ENCODE peak calls at places on chromosome 10, in four cellular contexts. One of them, this sample, is unnamed.

GRCh38 chr10:66564341-66564740 is 361.5 kb upstream of the LRRTM3 start:
- DNase-seq in heart left ventricle: no peak
- DNase-seq in mesendoderm: no peak
- DNase-seq in MCF 10A: peak
- DNase-seq in this sample: no peak

GRCh38 chr10:102718220-102718619 is 3.8 kb downstream of the SFXN2 start:
- DNase-seq in heart left ventricle: peak
- DNase-seq in mesendoderm: peak
- DNase-seq in MCF 10A: no peak
- DNase-seq in this sample: no peak

GRCh38 chr10:102545997-102546396 is 42.2 kb downstream of the SUFU start:
- DNase-seq in heart left ventricle: no peak
- DNase-seq in mesendoderm: no peak
- DNase-seq in MCF 10A: no peak
- DNase-seq in this sample: no peak

GRCh38 chr10:5737352-5737751 is 52.7 kb downstream of the TASOR2 start:
- DNase-seq in heart left ventricle: no peak
- DNase-seq in mesendoderm: peak
- DNase-seq in MCF 10A: no peak
- DNase-seq in this sample: no peak

GRCh38 chr10:117477961-117478670 is 64.4 kb upstream of the EMX2 start:
- DNase-seq in heart left ventricle: no peak
- DNase-seq in mesendoderm: peak
- DNase-seq in MCF 10A: peak
- DNase-seq in this sample: peak

GRCh38 chr10:29158066-29158465 is 130.8 kb upstream of the LYZL1 start:
- DNase-seq in heart left ventricle: no peak
- DNase-seq in mesendoderm: no peak
- DNase-seq in MCF 10A: no peak
- DNase-seq in this sample: no peak

GRCh38 chr10:85696893-85697292 is 669.7 kb downstream of the GRID1 start:
- DNase-seq in heart left ventricle: no peak
- DNase-seq in mesendoderm: no peak
- DNase-seq in MCF 10A: no peak
- DNase-seq in this sample: no peak

GRCh38 chr10:126787201-126787600 is 116.7 kb upstream of the C10orf90 start:
- DNase-seq in heart left ventricle: no peak
- DNase-seq in mesendoderm: no peak
- DNase-seq in MCF 10A: no peak
- DNase-seq in this sample: no peak

GRCh38 chr10:122420624-122421007 is 33.8 kb upstream of the ARMS2 start:
- DNase-seq in heart left ventricle: no peak
- DNase-seq in mesendoderm: no peak
- DNase-seq in MCF 10A: no peak
- DNase-seq in this sample: no peak

GRCh38 chr10:44899450-44900080 is 11.6 kb upstream of the TMEM72 start:
- DNase-seq in heart left ventricle: no peak
- DNase-seq in mesendoderm: no peak
- DNase-seq in MCF 10A: no peak
- DNase-seq in this sample: no peak

GRCh38 chr10:72727128-72727527 is 35.2 kb downstream of the MCU start:
- DNase-seq in heart left ventricle: no peak
- DNase-seq in mesendoderm: peak
- DNase-seq in MCF 10A: no peak
- DNase-seq in this sample: no peak

GRCh38 chr10:11082551-11082950 is 64.9 kb downstream of the CELF2 start:
- DNase-seq in heart left ventricle: no peak
- DNase-seq in mesendoderm: no peak
- DNase-seq in MCF 10A: no peak
- DNase-seq in this sample: no peak

GRCh38 chr10:13971586-13972475 is 358.9 kb downstream of the FRMD4A start:
- DNase-seq in heart left ventricle: no peak
- DNase-seq in mesendoderm: peak
- DNase-seq in MCF 10A: no peak
- DNase-seq in this sample: peak

GRCh38 chr10:61890881-61891409 is 10.6 kb upstream of the ARID5B start:
- DNase-seq in heart left ventricle: no peak
- DNase-seq in mesendoderm: no peak
- DNase-seq in MCF 10A: no peak
- DNase-seq in this sample: no peak

GRCh38 chr10:131708225-131708624 is 192.6 kb upstream of the PPP2R2D start:
- DNase-seq in heart left ventricle: no peak
- DNase-seq in mesendoderm: no peak
- DNase-seq in MCF 10A: no peak
- DNase-seq in this sample: no peak

GRCh38 chr10:32054087-32054486 is 2.1 kb downstream of the KIF5B start:
- DNase-seq in heart left ventricle: no peak
- DNase-seq in mesendoderm: peak
- DNase-seq in MCF 10A: peak
- DNase-seq in this sample: peak

GRCh38 chr10:1560535-1561192 is 176.7 kb downstream of the ADARB2 start:
- DNase-seq in heart left ventricle: no peak
- DNase-seq in mesendoderm: no peak
- DNase-seq in MCF 10A: no peak
- DNase-seq in this sample: no peak

GRCh38 chr10:17100586-17100985 is 29.0 kb downstream of the CUBN start:
- DNase-seq in heart left ventricle: no peak
- DNase-seq in mesendoderm: no peak
- DNase-seq in MCF 10A: no peak
- DNase-seq in this sample: no peak

GRCh38 chr10:8033812-8034665 is 20.4 kb upstream of the GATA3 start:
- DNase-seq in heart left ventricle: no peak
- DNase-seq in mesendoderm: peak
- DNase-seq in MCF 10A: no peak
- DNase-seq in this sample: no peak

GRCh38 chr10:89189211-89189734 is 17.8 kb downstream of the CH25H start:
- DNase-seq in heart left ventricle: no peak
- DNase-seq in mesendoderm: no peak
- DNase-seq in MCF 10A: no peak
- DNase-seq in this sample: no peak

GRCh38 chr10:106043833-106044232 is 1120.7 kb downstream of the SORCS1 start:
- DNase-seq in heart left ventricle: no peak
- DNase-seq in mesendoderm: peak
- DNase-seq in MCF 10A: peak
- DNase-seq in this sample: peak

GRCh38 chr10:127833804-127834203 is 58.9 kb downstream of the CLRN3 start:
- DNase-seq in heart left ventricle: no peak
- DNase-seq in mesendoderm: no peak
- DNase-seq in MCF 10A: no peak
- DNase-seq in this sample: no peak

GRCh38 chr10:115141254-115141653 is 48.1 kb downstream of the ATRNL1 start:
- DNase-seq in heart left ventricle: no peak
- DNase-seq in mesendoderm: no peak
- DNase-seq in MCF 10A: peak
- DNase-seq in this sample: peak

GRCh38 chr10:71999360-72000072 is 35.3 kb downstream of the CHST3 start:
- DNase-seq in heart left ventricle: peak
- DNase-seq in mesendoderm: peak
- DNase-seq in MCF 10A: peak
- DNase-seq in this sample: no peak

GRCh38 chr10:69734797-69735468 is 66.8 kb upstream of the COL13A1 start:
- DNase-seq in heart left ventricle: no peak
- DNase-seq in mesendoderm: no peak
- DNase-seq in MCF 10A: no peak
- DNase-seq in this sample: peak

GRCh38 chr10:692682-693351 is 3.3 kb upstream of the DIP2C start:
- DNase-seq in heart left ventricle: no peak
- DNase-seq in mesendoderm: peak
- DNase-seq in MCF 10A: no peak
- DNase-seq in this sample: no peak

GRCh38 chr10:106436123-106436740 is 728.3 kb downstream of the SORCS1 start:
- DNase-seq in heart left ventricle: no peak
- DNase-seq in mesendoderm: peak
- DNase-seq in MCF 10A: peak
- DNase-seq in this sample: peak

GRCh38 chr10:114042895-114043531 is 653 bp upstream of the ADRB1 start:
- DNase-seq in heart left ventricle: peak
- DNase-seq in mesendoderm: peak
- DNase-seq in MCF 10A: no peak
- DNase-seq in this sample: peak

GRCh38 chr10:110495731-110496552 is 1.8 kb upstream of the DUSP5 start:
- DNase-seq in heart left ventricle: peak
- DNase-seq in mesendoderm: peak
- DNase-seq in MCF 10A: peak
- DNase-seq in this sample: peak

GRCh38 chr10:91980319-91980718 is 56.7 kb downstream of the BTAF1 start:
- DNase-seq in heart left ventricle: no peak
- DNase-seq in mesendoderm: no peak
- DNase-seq in MCF 10A: no peak
- DNase-seq in this sample: no peak

GRCh38 chr10:4698075-4698474 is 127.9 kb upstream of the AKR1E2 start:
- DNase-seq in heart left ventricle: peak
- DNase-seq in mesendoderm: no peak
- DNase-seq in MCF 10A: no peak
- DNase-seq in this sample: peak

GRCh38 chr10:86813101-86813500 is 56.7 kb downstream of the BMPR1A start:
- DNase-seq in heart left ventricle: no peak
- DNase-seq in mesendoderm: no peak
- DNase-seq in MCF 10A: peak
- DNase-seq in this sample: peak

GRCh38 chr10:48740023-48740707 is 55.5 kb downstream of the WDFY4 start:
- DNase-seq in heart left ventricle: no peak
- DNase-seq in mesendoderm: no peak
- DNase-seq in MCF 10A: no peak
- DNase-seq in this sample: no peak

GRCh38 chr10:102322914-102323313 is 72.6 kb upstream of the NFKB2 start:
- DNase-seq in heart left ventricle: no peak
- DNase-seq in mesendoderm: no peak
- DNase-seq in MCF 10A: no peak
- DNase-seq in this sample: peak

GRCh38 chr10:44389556-44389955 is 4.7 kb upstream of the CXCL12 start:
- DNase-seq in heart left ventricle: no peak
- DNase-seq in mesendoderm: no peak
- DNase-seq in MCF 10A: no peak
- DNase-seq in this sample: no peak

This sample was measured in M059J.